ENCODE peak calls at places on chromosomes 1 and 21, in ten cellular contexts. V is stomach, G is sigmoid colon, D is Peyer's patch, M is A549, O is lower leg skin, S is adrenal gland, L is upper lobe of left lung, I is tibial nerve, J is IMR-90. Q is an unnamed sample.
A peak's percentile ranks its signal among the peaks of the same experiment; 100 is the strongest.

GRCh38 chr1:238950786-238951185 is 435.6 kb upstream of the CHRM3 start:
- DNase-seq in J (no peak), M (no peak), I (no peak), O (no peak), S (no peak), G (no peak), V (no peak), D (no peak), L (no peak), Q (no peak)

GRCh38 chr1:168550971-168551370 is 7.2 kb upstream of the XCL2 start:
- DNase-seq in D (no peak), J (no peak), O (no peak), G (no peak), M (peak; percentile 21), S (no peak), I (no peak), L (no peak), V (no peak), Q (no peak)

GRCh38 chr21:41497008-41497407 is 10.9 kb downstream of the TMPRSS2 start:
- DNase-seq in V (no peak), O (no peak), I (no peak), J (no peak), L (no peak), M (no peak), D (peak; percentile 69), G (no peak), S (no peak), Q (no peak)

GRCh38 chr1:11286735-11287410 is 13.9 kb downstream of the UBIAD1 start:
- DNase-seq in J (peak; percentile 56), L (no peak), S (no peak), O (no peak), I (no peak), M (no peak), D (no peak), G (no peak), V (no peak), Q (no peak)

GRCh38 chr1:77281491-77282186 is at the start of gene AK5:
- DNase-seq in G (no peak), I (no peak), M (peak; percentile 25), D (no peak), L (peak; percentile 88), O (peak; percentile 82), V (peak; percentile 36), S (no peak), J (peak; percentile 48), Q (no peak)

GRCh38 chr1:183370399-183371058 is 47.7 kb downstream of the NMNAT2 start:
- DNase-seq in J (no peak), V (peak; percentile 70), I (no peak), M (no peak), S (no peak), L (no peak), O (no peak), G (no peak), D (no peak), Q (no peak)

GRCh38 chr1:209202826-209203439 is 380.6 kb upstream of the CAMK1G start:
- DNase-seq in V (no peak), O (no peak), J (peak; percentile 64), D (peak; percentile 54), L (no peak), M (peak; percentile 71), S (no peak), I (no peak), G (no peak), Q (no peak)

GRCh38 chr1:167223144-167224103 is 2.7 kb downstream of the POU2F1 start:
- DNase-seq in S (no peak), I (no peak), G (no peak), D (no peak), J (peak; percentile 21), O (no peak), V (no peak), M (peak; percentile 16), L (no peak), Q (no peak)

GRCh38 chr1:43796111-43796581 is 88.8 kb downstream of the ST3GAL3 start:
- DNase-seq in J (peak; percentile 77), I (no peak), V (no peak), M (no peak), S (peak; percentile 34), L (no peak), G (no peak), D (no peak), O (no peak), Q (no peak)

GRCh38 chr1:227058321-227058751 is 118.2 kb downstream of the COQ8A start:
- DNase-seq in O (no peak), D (no peak), L (no peak), S (no peak), V (no peak), I (no peak), M (peak; percentile 21), G (no peak), J (peak; percentile 80), Q (no peak)

GRCh38 chr1:236516929-236517704 is 6.7 kb upstream of the LGALS8 start:
- DNase-seq in I (no peak), L (no peak), J (peak; percentile 85), M (peak; percentile 64), D (no peak), G (no peak), O (no peak), S (no peak), V (no peak), Q (no peak)

GRCh38 chr1:30902653-30903290 is 5.8 kb downstream of the SDC3 start:
- DNase-seq in L (no peak), D (no peak), S (no peak), O (no peak), M (no peak), G (peak; percentile 67), J (no peak), I (no peak), V (no peak), Q (no peak)

GRCh38 chr1:209433649-209434031 is 149.9 kb upstream of the CAMK1G start:
- DNase-seq in M (no peak), S (no peak), O (no peak), I (no peak), G (no peak), J (no peak), V (no peak), L (no peak), D (no peak), Q (no peak)

GRCh38 chr1:38475624-38476005 is 384.0 kb downstream of the RRAGC start:
- DNase-seq in J (no peak), L (no peak), I (no peak), V (no peak), S (no peak), M (no peak), G (no peak), D (no peak), O (no peak), Q (no peak)

GRCh38 chr1:231803353-231803752 is 176.8 kb downstream of the DISC1 start:
- DNase-seq in V (no peak), O (peak; percentile 86), L (no peak), I (no peak), J (peak; percentile 49), S (peak; percentile 68), M (no peak), G (no peak), D (no peak), Q (no peak)

DNA sequence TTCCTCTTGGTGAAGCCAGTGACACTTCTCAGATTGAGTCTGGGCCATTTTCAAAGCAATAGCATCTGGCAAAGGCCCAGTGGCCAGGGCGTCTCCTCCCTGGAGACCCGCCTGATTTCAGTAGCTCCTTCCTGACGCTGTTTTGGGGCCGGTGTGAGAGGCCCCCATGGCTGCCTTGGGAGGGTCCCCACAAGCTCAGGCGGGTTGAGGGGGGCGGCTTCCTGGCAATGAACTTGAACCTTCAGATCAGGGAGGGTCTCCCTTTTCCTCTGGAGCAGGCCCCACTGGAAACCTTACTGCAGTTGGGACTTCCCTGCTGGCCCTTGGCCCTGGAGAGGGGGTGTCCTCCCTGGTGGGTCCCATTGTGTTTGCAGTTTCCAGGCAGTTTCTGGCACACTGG is 121.2 kb downstream of the CRYAA start:
- DNase-seq in O (no peak), I (no peak), V (no peak), J (no peak), M (no peak), D (no peak), G (no peak), L (no peak), S (no peak), Q (no peak)
- TF ChIP-seq CTCF in O (no peak), I (no peak), V (no peak), J (no peak), M (no peak), D (no peak), G (no peak), L (no peak), S (no peak), Q (no peak)

GRCh38 chr1:196649990-196650389 is 1.9 kb upstream of the CFH start:
- DNase-seq in G (no peak), M (no peak), L (no peak), V (no peak), I (no peak), S (no peak), O (no peak), D (no peak), J (no peak), Q (no peak)
- TF ChIP-seq POLR2A in G (no peak), M (no peak), L (no peak), V (no peak), I (no peak), S (no peak), O (no peak), D (no peak), J (no peak), Q (no peak)

GRCh38 chr1:225347123-225347683 is 80.6 kb downstream of the LBR start:
- DNase-seq in S (no peak), J (no peak), I (no peak), G (no peak), V (no peak), L (no peak), D (no peak), M (no peak), O (no peak), Q (no peak)

GRCh38 chr1:225348400-225348799 is 79.4 kb downstream of the LBR start:
- DNase-seq in G (no peak), V (no peak), S (no peak), O (no peak), I (no peak), D (no peak), J (no peak), M (no peak), L (no peak), Q (no peak)

GRCh38 chr1:225342695-225343094 is 85.1 kb downstream of the LBR start:
- DNase-seq in J (no peak), S (no peak), G (no peak), I (no peak), L (no peak), D (no peak), V (no peak), M (no peak), O (no peak), Q (no peak)

GRCh38 chr1:225341642-225342041 is 86.2 kb downstream of the LBR start:
- DNase-seq in O (no peak), L (no peak), M (no peak), I (no peak), S (no peak), G (no peak), V (no peak), J (no peak), D (no peak), Q (no peak)

GRCh38 chr1:225343618-225344017 is 84.2 kb downstream of the LBR start:
- DNase-seq in G (no peak), J (peak; percentile 1), L (no peak), S (no peak), I (no peak), V (no peak), O (no peak), D (no peak), M (peak; percentile 33), Q (no peak)
- TF ChIP-seq CTCF in G (no peak), J (no peak), L (no peak), S (no peak), I (no peak), V (no peak), O (no peak), D (peak; percentile 25), M (peak; percentile 51), Q (no peak)

GRCh38 chr1:116254776-116255175 is 118.3 kb upstream of the ATP1A1 start:
- DNase-seq in L (no peak), O (no peak), S (no peak), G (no peak), I (no peak), M (no peak), D (peak; percentile 76), V (no peak), J (no peak), Q (no peak)
- TF ChIP-seq POLR2A in L (no peak), O (no peak), S (no peak), G (no peak), I (no peak), M (no peak), D (no peak), V (no peak), J (no peak), Q (no peak)